ENCODE peak calls at places on chromosome 21, in five cellular contexts. Z, F, S, H and Y are unnamed samples.
A peak's percentile ranks its signal among the peaks of the same experiment; 100 is the strongest.

GRCh38 chr21:21968810-21969588 is 970.8 kb downstream of the NCAM2 start:
- DNase-seq in S (no peak), F (no peak), H (no peak), Z (no peak), Y (no peak)

GRCh38 chr21:30676737-30677136 is 34.1 kb downstream of the KRTAP20-3 start:
- DNase-seq in Z (no peak), H (no peak), F (no peak), S (no peak), Y (no peak)

GRCh38 chr21:20720623-20721022 is 277.6 kb upstream of the NCAM2 start:
- DNase-seq in F (no peak), H (no peak), Z (no peak), S (no peak), Y (no peak)

GRCh38 chr21:39082656-39083376 is 100.4 kb downstream of the PSMG1 start:
- DNase-seq in S (no peak), F (peak; percentile 48), Z (no peak), H (no peak), Y (no peak)

GRCh38 chr21:31248598-31248997 is 95.5 kb downstream of the TIAM1 start:
- DNase-seq in H (no peak), F (no peak), Z (no peak), S (no peak), Y (no peak)

GRCh38 chr21:42655797-42656770 is 2.7 kb downstream of the PDE9A start:
- DNase-seq in H (no peak), F (peak; percentile 74), Z (no peak), S (no peak), Y (no peak)

GRCh38 chr21:45299026-45299863 is 11.6 kb upstream of the POFUT2 start:
- DNase-seq in F (no peak), H (no peak), Z (no peak), S (no peak), Y (no peak)

GRCh38 chr21:33231526-33231925 is 1.8 kb downstream of the IFNAR2 start:
- DNase-seq in H (peak; percentile 39), S (no peak), F (no peak), Z (no peak), Y (no peak)

GRCh38 chr21:42452401-42453018 is 43.5 kb downstream of the RSPH1 start:
- DNase-seq in Z (no peak), S (no peak), H (no peak), F (no peak), Y (no peak)

GRCh38 chr21:25983745-25984144 is 186.8 kb downstream of the APP start:
- DNase-seq in Z (no peak), S (peak; percentile 84), F (no peak), H (no peak), Y (no peak)

GRCh38 chr21:20882462-20883415 is 115.5 kb upstream of the NCAM2 start:
- DNase-seq in H (no peak), F (no peak), Z (peak; percentile 57), S (peak; percentile 16), Y (no peak)

GRCh38 chr21:38311091-38311490 is 54.3 kb downstream of the KCNJ15 start:
- DNase-seq in F (no peak), S (no peak), Z (no peak), H (no peak), Y (no peak)

GRCh38 chr21:36788116-36788515 is 89.2 kb downstream of the SIM2 start:
- DNase-seq in H (no peak), S (no peak), F (peak; percentile 68), Z (no peak), Y (no peak)

GRCh38 chr21:35424122-35424521 is 375.0 kb upstream of the RUNX1 start:
- DNase-seq in Z (no peak), H (no peak), F (no peak), S (no peak), Y (no peak)

GRCh38 chr21:15894596-15894995 is 164.8 kb downstream of the USP25 start:
- DNase-seq in H (no peak), F (no peak), Z (no peak), S (peak; percentile 36), Y (no peak)

GRCh38 chr21:38351961-38352521 is 95.2 kb downstream of the KCNJ15 start:
- DNase-seq in F (no peak), S (peak; percentile 72), Z (no peak), H (no peak), Y (no peak)

GRCh38 chr21:31343030-31343510 is 991 bp downstream of the TIAM1 start:
- DNase-seq in Z (no peak), F (no peak), S (no peak), H (no peak), Y (peak; percentile 5)

GRCh38 chr21:35294231-35294898 is 245.3 kb upstream of the RUNX1 start:
- DNase-seq in Z (no peak), H (no peak), F (peak; percentile 77), S (peak; percentile 35), Y (no peak)

GRCh38 chr21:14526816-14527689 is 19.1 kb downstream of the SAMSN1 start:
- DNase-seq in H (no peak), F (no peak), Z (no peak), S (no peak), Y (no peak)

GRCh38 chr21:41876396-41876795 is 2.7 kb downstream of the PRDM15 start:
- DNase-seq in H (no peak), F (no peak), Z (no peak), S (no peak), Y (no peak)

GRCh38 chr21:34846601-34847112 is 177.9 kb downstream of the CLIC6 start:
- DNase-seq in S (no peak), Z (no peak), F (peak; percentile 35), H (no peak), Y (no peak)

GRCh38 chr21:42724226-42724920 is 71.0 kb downstream of the PDE9A start:
- DNase-seq in Z (no peak), H (no peak), S (peak; percentile 7), F (peak; percentile 62), Y (no peak)

GRCh38 chr21:43764576-43765495 is 11.3 kb downstream of the CSTB start:
- DNase-seq in Z (no peak), F (no peak), H (no peak), S (no peak), Y (no peak)

GRCh38 chr21:33374080-33374873 is 28.9 kb upstream of the IFNGR2 start:
- DNase-seq in S (peak; percentile 84), H (peak; percentile 45), Z (peak; percentile 56), F (no peak), Y (peak; percentile 20)

GRCh38 chr21:25831300-25831699 is 96.5 kb downstream of the GABPA start:
- DNase-seq in H (no peak), Z (no peak), S (no peak), F (peak; percentile 1), Y (no peak)

GRCh38 chr21:34992736-34993135 is 56.4 kb downstream of the RUNX1 start:
- DNase-seq in H (no peak), F (no peak), S (no peak), Z (no peak), Y (no peak)

GRCh38 chr21:44406953-44407352 is 48.4 kb upstream of the LRRC3 start:
- DNase-seq in Z (no peak), S (no peak), F (no peak), H (no peak), Y (no peak)

GRCh38 chr21:42150458-42151085 is 68.4 kb upstream of the ABCG1 start:
- DNase-seq in F (no peak), H (no peak), Z (no peak), S (no peak), Y (no peak)

GRCh38 chr21:41642399-41642798 is 124.5 kb downstream of the RIPK4 start:
- DNase-seq in Z (no peak), H (no peak), S (no peak), F (no peak), Y (no peak)